ENCODE peak calls at places on chromosomes 6 and 20, in six cellular contexts. Y is stomach, Z is IMR-90, W is PC-3, F is GM12865, U is A549. Q is an unnamed sample.

GRCh38 chr20:3580412-3580811 is 82.8 kb downstream of the GFRA4 start:
- DNase-seq in Y (no peak), Z (no peak), W (no peak), F (no peak), U (no peak), Q (no peak)

GRCh38 chr6:106128981-106129761 is 43.0 kb downstream of the PRDM1 start:
- DNase-seq in Y (no peak), Z (peak), W (peak), F (no peak), U (peak), Q (peak)

GRCh38 chr6:133432021-133432989 is 191.1 kb downstream of the EYA4 start:
- DNase-seq in Y (no peak), Z (no peak), W (no peak), F (no peak), U (no peak), Q (no peak)

GRCh38 chr6:110307368-110307767 is 50.8 kb downstream of the METTL24 start:
- DNase-seq in Y (no peak), Z (no peak), W (no peak), F (peak), U (no peak), Q (no peak)

GRCh38 chr6:37456126-37456525 is 23.1 kb downstream of the CMTR1 start:
- DNase-seq in Y (no peak), Z (peak), W (peak), F (no peak), U (no peak), Q (peak)

GRCh38 chr6:133254552-133255228 is 13.5 kb downstream of the EYA4 start:
- DNase-seq in Y (no peak), Z (peak), W (peak), F (no peak), U (peak), Q (peak)

GRCh38 chr6:50831216-50831615 is 12.5 kb downstream of the TFAP2B start:
- DNase-seq in Y (no peak), Z (no peak), W (no peak), F (no peak), U (no peak), Q (no peak)

GRCh38 chr6:134925800-134926199 is 24.1 kb downstream of the ALDH8A1 start:
- DNase-seq in Y (no peak), Z (peak), W (no peak), F (no peak), U (no peak), Q (peak)

GRCh38 chr6:128275030-128275429 is 245.4 kb downstream of the PTPRK start:
- DNase-seq in Y (no peak), Z (peak), W (peak), F (no peak), U (no peak), Q (peak)

GRCh38 chr6:113651120-113651519 is 206.0 kb upstream of the MARCKS start:
- DNase-seq in Y (no peak), Z (no peak), W (no peak), F (no peak), U (no peak), Q (no peak)

GRCh38 chr20:46183768-46184167 is 65.7 kb downstream of the CD40 start:
- DNase-seq in Y (no peak), Z (no peak), W (no peak), F (no peak), U (no peak), Q (no peak)

GRCh38 chr6:34709386-34709785 is 12.8 kb upstream of the ILRUN start:
- DNase-seq in Y (peak), Z (peak), W (no peak), F (no peak), U (no peak), Q (peak)

GRCh38 chr20:35474504-35474903 is 19.1 kb downstream of the CEP250 start:
- DNase-seq in Y (no peak), Z (no peak), W (no peak), F (no peak), U (no peak), Q (no peak)

GRCh38 chr20:48538058-48538825 is 289.6 kb downstream of the PREX1 start:
- DNase-seq in Y (peak), Z (peak), W (peak), F (no peak), U (peak), Q (peak)

DNA sequence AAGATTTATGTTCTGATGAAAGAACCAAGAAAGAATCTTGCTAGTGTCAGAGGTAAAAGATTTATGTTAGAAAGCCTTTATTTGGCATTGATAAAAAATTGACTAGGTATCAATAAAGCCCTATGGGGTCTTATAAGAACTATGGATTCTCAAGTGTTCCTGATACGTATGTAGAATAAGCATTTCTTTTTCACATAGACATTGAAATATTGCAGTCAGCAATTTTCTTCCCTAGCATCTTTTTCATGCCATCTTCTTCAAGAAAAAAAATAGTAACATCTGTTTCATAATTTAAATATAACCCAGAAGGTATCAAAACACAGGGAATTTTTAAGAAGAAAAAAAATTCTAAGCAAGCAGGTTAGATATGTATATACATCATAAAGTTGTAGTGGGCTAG is 230.6 kb downstream of the CENPW start:
- DNase-seq in Y (no peak), Z (no peak), W (no peak), F (no peak), U (no peak), Q (no peak)
- H3K4me3 ChIP-seq in Y (no peak), Z (no peak), W (no peak), F (no peak), U (no peak), Q (no peak)

DNA sequence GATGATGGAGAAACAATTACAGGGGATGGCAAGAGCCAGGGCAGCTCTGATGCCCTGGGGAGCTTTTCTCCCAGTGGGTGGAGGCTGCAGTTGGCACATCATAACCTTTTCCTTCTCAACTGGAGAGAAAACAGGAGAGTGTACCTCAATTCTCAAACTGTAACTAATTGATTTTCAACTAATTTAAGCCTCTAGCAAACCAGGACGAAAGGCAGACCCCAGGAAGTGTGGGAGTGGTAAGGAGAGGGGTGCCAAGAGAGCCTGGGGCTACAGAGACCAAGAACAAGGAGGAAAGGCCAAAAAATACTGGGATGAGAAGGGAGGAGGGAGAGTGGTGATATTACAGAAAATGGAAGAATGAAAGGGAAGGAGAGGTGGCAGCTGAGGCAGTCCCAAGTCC is 5.7 kb downstream of the BMP5 start:
- DNase-seq in Y (no peak), Z (no peak), W (peak), F (no peak), U (no peak), Q (no peak)
- H3K4me3 ChIP-seq in Y (no peak), Z (no peak), W (peak), F (no peak), U (no peak), Q (no peak)

GRCh38 chr6:12969933-12970332 is 253.4 kb downstream of the PHACTR1 start:
- DNase-seq in Y (no peak), Z (no peak), W (no peak), F (no peak), U (no peak), Q (no peak)

GRCh38 chr6:12968290-12968689 is 251.7 kb downstream of the PHACTR1 start:
- DNase-seq in Y (no peak), Z (no peak), W (no peak), F (no peak), U (no peak), Q (no peak)

GRCh38 chr6:12973302-12973865 is 256.8 kb downstream of the PHACTR1 start:
- DNase-seq in Y (no peak), Z (no peak), W (peak), F (no peak), U (no peak), Q (peak)

GRCh38 chr6:12967686-12968085 is 251.1 kb downstream of the PHACTR1 start:
- DNase-seq in Y (no peak), Z (no peak), W (no peak), F (no peak), U (no peak), Q (peak)

DNA sequence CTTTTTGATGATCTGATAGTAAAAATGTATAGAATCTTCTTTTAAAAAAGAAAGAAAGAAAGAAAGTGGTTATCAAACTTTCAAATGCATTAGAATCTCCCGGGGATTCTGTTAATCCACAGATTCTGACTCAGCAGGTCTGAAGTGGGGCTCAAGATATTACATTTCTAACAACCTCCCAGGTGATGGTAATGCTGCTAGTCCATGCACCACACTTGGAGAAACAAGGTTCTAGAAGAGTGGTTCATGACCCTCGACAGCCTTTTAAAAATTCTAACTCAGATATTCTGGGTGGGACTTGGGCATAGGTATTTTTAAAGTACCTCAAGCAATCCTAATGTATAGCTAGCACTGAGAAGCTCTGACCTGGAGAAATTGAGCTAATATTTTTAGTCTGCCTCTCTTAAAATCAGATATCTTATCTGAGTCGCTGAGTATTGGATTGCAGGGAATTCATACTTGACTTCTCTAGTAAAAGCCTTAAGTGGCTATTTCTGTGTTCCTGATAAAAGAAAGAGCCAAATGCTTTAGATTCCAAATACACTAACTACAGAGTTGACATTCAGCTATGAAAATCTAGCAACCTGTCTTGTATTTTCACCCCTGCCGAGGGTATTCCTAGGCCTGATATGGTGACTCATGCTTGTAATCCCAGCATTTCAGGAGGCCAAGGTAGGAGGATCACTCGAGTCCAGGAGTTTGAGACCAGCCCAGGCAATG is 252.4 kb downstream of the PHACTR1 start:
- DNase-seq in Y (no peak), Z (no peak), W (no peak), F (no peak), U (no peak), Q (no peak)
- H3K4me3 ChIP-seq in Y (no peak), Z (no peak), W (no peak), F (no peak), U (no peak), Q (no peak)

GRCh38 chr20:19975436-19975799 is 41.7 kb upstream of the NAA20 start:
- DNase-seq in Y (no peak), Z (peak), W (peak), F (no peak), U (peak), Q (peak)

GRCh38 chr20:19978511-19979210 is 38.5 kb upstream of the NAA20 start:
- DNase-seq in Y (no peak), Z (no peak), W (no peak), F (no peak), U (no peak), Q (no peak)

GRCh38 chr20:19976595-19977372 is 40.4 kb upstream of the NAA20 start:
- DNase-seq in Y (peak), Z (peak), W (peak), F (no peak), U (peak), Q (peak)

GRCh38 chr20:19975901-19976300 is 41.3 kb upstream of the NAA20 start:
- DNase-seq in Y (peak), Z (no peak), W (peak), F (no peak), U (peak), Q (peak)

DNA sequence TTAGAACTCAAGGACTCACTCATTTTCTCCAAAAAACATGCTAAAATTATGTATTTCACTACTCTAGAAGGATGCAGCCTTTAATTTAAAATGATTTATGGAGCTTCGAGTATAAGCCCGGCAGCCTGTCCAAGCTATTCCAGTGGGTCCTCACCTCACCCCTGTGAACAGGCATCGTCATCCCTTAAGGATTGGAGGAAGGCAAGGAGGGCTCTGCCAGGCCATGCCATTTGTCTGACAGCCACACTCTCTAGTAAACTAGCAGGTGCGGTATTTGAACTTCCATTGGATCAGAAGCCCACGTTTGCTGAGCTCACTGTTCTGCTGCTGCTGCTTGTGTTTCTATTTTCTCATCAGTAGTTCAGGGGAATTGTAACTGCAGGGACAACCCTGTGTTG is 39.8 kb upstream of the NAA20 start:
- DNase-seq in Y (no peak), Z (no peak), W (peak), F (no peak), U (no peak), Q (no peak)
- H3K4me3 ChIP-seq in Y (peak), Z (peak), W (peak), F (no peak), U (peak), Q (peak)

GRCh38 chr6:141326925-141327324 is 805.8 kb upstream of the GJE1 start:
- DNase-seq in Y (no peak), Z (no peak), W (no peak), F (no peak), U (no peak), Q (no peak)
- H3K4me3 ChIP-seq in Y (peak), Z (peak), W (peak), F (peak), U (peak), Q (no peak)

DNA sequence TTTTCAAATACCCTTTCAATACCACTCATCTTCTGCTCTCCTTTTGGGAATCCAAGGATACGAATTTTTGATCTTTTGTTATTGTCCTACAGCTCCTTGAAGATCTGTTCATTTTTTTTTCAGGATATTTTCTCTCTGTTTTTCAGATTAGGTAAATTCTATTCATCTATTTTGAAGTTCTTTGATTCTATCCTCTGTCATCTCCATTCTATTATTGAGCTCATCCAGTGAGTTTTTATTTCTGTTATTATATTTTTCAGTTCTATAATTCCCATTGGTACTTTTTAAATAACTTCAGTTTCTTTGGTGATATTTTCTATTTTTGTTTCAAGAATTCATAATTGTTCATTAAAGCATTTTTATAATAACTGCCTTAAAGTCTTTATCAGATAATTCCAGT is 14.7 kb upstream of the ADTRP start:
- DNase-seq in Y (no peak), Z (no peak), W (no peak), F (no peak), U (no peak), Q (no peak)
- H3K4me3 ChIP-seq in Y (no peak), Z (no peak), W (no peak), F (no peak), U (no peak), Q (no peak)

Q was measured in cardiac fibroblast.